ENCODE peak calls at places on chromosomes 2 and 18, in six cellular contexts. A, R, V, I, F and E are unnamed samples.

GRCh38 chr2:113391073-113391472 is 46.4 kb upstream of the ZNG1B start:
- DNase-seq in A (no peak), R (no peak), V (no peak), I (no peak), F (no peak), E (no peak)

GRCh38 chr18:52677991-52678390 is 338.0 kb downstream of the DCC start:
- DNase-seq in A (no peak), R (no peak), V (no peak), I (no peak), F (no peak), E (no peak)

GRCh38 chr2:217610411-217610814 is 392.4 kb downstream of the TNS1 start:
- DNase-seq in A (no peak), R (no peak), V (no peak), I (no peak), F (no peak), E (peak; percentile 3)

GRCh38 chr2:225288986-225289385 is 110.5 kb upstream of the NYAP2 start:
- DNase-seq in A (no peak), R (no peak), V (no peak), I (no peak), F (no peak), E (no peak)

GRCh38 chr2:105261061-105261460 is 19.5 kb downstream of the GPR45 start:
- DNase-seq in A (no peak), R (peak; percentile 88), V (no peak), I (peak; percentile 15), F (no peak), E (no peak)

GRCh38 chr2:54396107-54396506 is 60.0 kb upstream of the SPTBN1 start:
- DNase-seq in A (no peak), R (no peak), V (no peak), I (peak; percentile 97), F (no peak), E (no peak)

GRCh38 chr2:206533977-206534376 is 90.6 kb downstream of the ADAM23 start:
- DNase-seq in A (no peak), R (no peak), V (no peak), I (no peak), F (no peak), E (no peak)

GRCh38 chr2:197089659-197090058 is 163.2 kb upstream of the PGAP1 start:
- DNase-seq in A (no peak), R (no peak), V (no peak), I (no peak), F (no peak), E (no peak)

GRCh38 chr2:239456940-239457339 is 56.1 kb upstream of the HDAC4 start:
- DNase-seq in A (no peak), R (no peak), V (no peak), I (no peak), F (peak; percentile 38), E (no peak)

GRCh38 chr2:212926948-212927347 is 224.5 kb downstream of the IKZF2 start:
- DNase-seq in A (no peak), R (no peak), V (no peak), I (no peak), F (no peak), E (no peak)

GRCh38 chr2:138846216-138846821 is 66.1 kb upstream of the NXPH2 start:
- DNase-seq in A (no peak), R (no peak), V (peak; percentile 48), I (peak; percentile 27), F (no peak), E (no peak)

GRCh38 chr2:101971836-101972235 is 19.9 kb upstream of the IL1R2 start:
- DNase-seq in A (no peak), R (no peak), V (no peak), I (no peak), F (no peak), E (no peak)